ENCODE peak calls at places on chromosomes 2 and 18, in ten cellular contexts. W is A673, T is neural progenitor cell, P is tibial artery, S is bronchial epithelial cell, E is fibroblast of villous mesenchyme, N is PC-9, U is GM12865, F is fibroblast of the aortic adventitia, J is lower lobe of right lung. L is an unnamed sample.

GRCh38 chr2:9196637-9197036 is 10.0 kb upstream of the ASAP2 start:
- DNase-seq in W (no peak), T (no peak), P (no peak), S (no peak), E (no peak), N (no peak), U (no peak), F (no peak), J (no peak), L (no peak)

GRCh38 chr2:172095146-172095904 is 7.4 kb downstream of the DLX2 start:
- DNase-seq in W (peak), T (peak), P (no peak), S (peak), E (peak), N (peak), U (peak), F (peak), J (peak), L (peak)

GRCh38 chr2:202056611-202057010 is 16.4 kb upstream of the KIAA2012 start:
- DNase-seq in W (peak), T (no peak), P (no peak), S (peak), E (peak), N (no peak), U (peak), F (peak), J (no peak), L (peak)

GRCh38 chr2:71664161-71664560 is 210.8 kb downstream of the DYSF start:
- DNase-seq in W (no peak), T (no peak), P (no peak), S (no peak), E (no peak), N (no peak), U (no peak), F (no peak), J (no peak), L (no peak)

GRCh38 chr2:71802556-71802955 is 345.1 kb downstream of the CYP26B1 start:
- DNase-seq in W (no peak), T (no peak), P (peak), S (no peak), E (no peak), N (no peak), U (no peak), F (no peak), J (no peak), L (no peak)

GRCh38 chr2:4101938-4102337 is 398.6 kb downstream of the DCDC2C start:
- DNase-seq in W (no peak), T (no peak), P (no peak), S (no peak), E (no peak), N (no peak), U (no peak), F (no peak), J (no peak), L (no peak)

GRCh38 chr2:230906471-230907230 is 18.4 kb downstream of the GPR55 start:
- DNase-seq in W (no peak), T (no peak), P (peak), S (no peak), E (no peak), N (no peak), U (no peak), F (no peak), J (no peak), L (no peak)

GRCh38 chr2:160371251-160372009 is 122.2 kb downstream of the RBMS1 start:
- DNase-seq in W (peak), T (no peak), P (no peak), S (no peak), E (no peak), N (no peak), U (no peak), F (no peak), J (peak), L (no peak)

GRCh38 chr2:168030862-168031624 is 216.4 kb downstream of the STK39 start:
- DNase-seq in W (no peak), T (no peak), P (no peak), S (peak), E (peak), N (no peak), U (peak), F (peak), J (no peak), L (peak)

GRCh38 chr2:177551989-177552413 is 159.4 kb downstream of the AGPS start:
- DNase-seq in W (no peak), T (no peak), P (peak), S (no peak), E (no peak), N (no peak), U (no peak), F (peak), J (peak), L (no peak)

GRCh38 chr2:172864182-172864581 is 128.5 kb downstream of the RAPGEF4 start:
- DNase-seq in W (peak), T (peak), P (peak), S (peak), E (peak), N (peak), U (peak), F (peak), J (peak), L (peak)

GRCh38 chr18:13279181-13280065 is 60.9 kb downstream of the LDLRAD4 start:
- DNase-seq in W (no peak), T (no peak), P (no peak), S (no peak), E (no peak), N (no peak), U (peak), F (no peak), J (no peak), L (no peak)

GRCh38 chr18:66668706-66669105 is 64.8 kb upstream of the CDH19 start:
- DNase-seq in W (no peak), T (no peak), P (no peak), S (no peak), E (no peak), N (no peak), U (no peak), F (no peak), J (no peak), L (no peak)

GRCh38 chr2:201261471-201261870 is 1.1 kb downstream of the CASP8 start:
- DNase-seq in W (no peak), T (no peak), P (no peak), S (no peak), E (no peak), N (no peak), U (peak), F (no peak), J (no peak), L (no peak)

GRCh38 chr18:75208055-75208835 is 694 bp downstream of the PTGR3 start:
- DNase-seq in W (peak), T (peak), P (peak), S (peak), E (peak), N (peak), U (peak), F (peak), J (peak), L (peak)

GRCh38 chr18:30927042-30927441 is 115.5 kb downstream of the DSC3 start:
- DNase-seq in W (no peak), T (no peak), P (no peak), S (no peak), E (no peak), N (no peak), U (no peak), F (no peak), J (no peak), L (no peak)

GRCh38 chr18:44996261-44996660 is 315.6 kb downstream of the SETBP1 start:
- DNase-seq in W (no peak), T (no peak), P (no peak), S (no peak), E (no peak), N (no peak), U (peak), F (no peak), J (no peak), L (no peak)

GRCh38 chr18:45386256-45386655 is 229.0 kb upstream of the SLC14A2 start:
- DNase-seq in W (peak), T (peak), P (no peak), S (peak), E (peak), N (no peak), U (peak), F (peak), J (no peak), L (peak)

GRCh38 chr2:121398853-121399252 is 113.9 kb upstream of the TFCP2L1 start:
- DNase-seq in W (no peak), T (no peak), P (no peak), S (no peak), E (peak), N (no peak), U (no peak), F (peak), J (no peak), L (no peak)

GRCh38 chr2:189142893-189143759 is 36.4 kb downstream of the COL5A2 start:
- DNase-seq in W (peak), T (peak), P (no peak), S (peak), E (peak), N (no peak), U (peak), F (peak), J (no peak), L (peak)

GRCh38 chr18:34726286-34727004 is 16.3 kb downstream of the DTNA start:
- DNase-seq in W (no peak), T (no peak), P (no peak), S (no peak), E (no peak), N (no peak), U (no peak), F (no peak), J (no peak), L (no peak)

GRCh38 chr2:236250909-236251579 is 13.2 kb downstream of the ASB18 start:
- DNase-seq in W (peak), T (no peak), P (no peak), S (no peak), E (no peak), N (no peak), U (no peak), F (no peak), J (no peak), L (no peak)

GRCh38 chr18:68800075-68800474 is 2.2 kb downstream of the CCDC102B start:
- DNase-seq in W (no peak), T (peak), P (no peak), S (no peak), E (peak), N (no peak), U (no peak), F (no peak), J (no peak), L (no peak)

GRCh38 chr2:143694335-143694734 is 565.1 kb downstream of the ARHGAP15 start:
- DNase-seq in W (no peak), T (no peak), P (no peak), S (no peak), E (peak), N (no peak), U (no peak), F (no peak), J (no peak), L (no peak)

GRCh38 chr2:216286616-216287231 is 85.6 kb downstream of the MARCHF4 start:
- DNase-seq in W (no peak), T (no peak), P (no peak), S (no peak), E (peak), N (no peak), U (no peak), F (peak), J (no peak), L (peak)

GRCh38 chr2:235106874-235107639 is 155.2 kb downstream of the SH3BP4 start:
- DNase-seq in W (peak), T (peak), P (peak), S (peak), E (peak), N (peak), U (peak), F (peak), J (no peak), L (peak)

GRCh38 chr2:86249176-86249842 is 50.1 kb downstream of the MRPL35 start:
- DNase-seq in W (no peak), T (no peak), P (no peak), S (peak), E (peak), N (no peak), U (peak), F (peak), J (no peak), L (peak)

GRCh38 chr2:225004531-225004930 is 37.7 kb downstream of the DOCK10 start:
- DNase-seq in W (no peak), T (no peak), P (no peak), S (peak), E (no peak), N (no peak), U (no peak), F (peak), J (no peak), L (peak)

GRCh38 chr18:54926593-54927297 is 32.5 kb downstream of the CCDC68 start:
- DNase-seq in W (no peak), T (no peak), P (no peak), S (peak), E (peak), N (no peak), U (no peak), F (peak), J (no peak), L (peak)

GRCh38 chr2:45889053-45889452 is 237.6 kb downstream of the PRKCE start:
- DNase-seq in W (peak), T (peak), P (no peak), S (no peak), E (peak), N (no peak), U (peak), F (no peak), J (peak), L (no peak)
- TF ChIP-seq CTCF in W (no peak), T (peak), P (no peak), S (peak), E (peak), N (no peak), U (peak), F (peak), J (peak), L (peak)

DNA sequence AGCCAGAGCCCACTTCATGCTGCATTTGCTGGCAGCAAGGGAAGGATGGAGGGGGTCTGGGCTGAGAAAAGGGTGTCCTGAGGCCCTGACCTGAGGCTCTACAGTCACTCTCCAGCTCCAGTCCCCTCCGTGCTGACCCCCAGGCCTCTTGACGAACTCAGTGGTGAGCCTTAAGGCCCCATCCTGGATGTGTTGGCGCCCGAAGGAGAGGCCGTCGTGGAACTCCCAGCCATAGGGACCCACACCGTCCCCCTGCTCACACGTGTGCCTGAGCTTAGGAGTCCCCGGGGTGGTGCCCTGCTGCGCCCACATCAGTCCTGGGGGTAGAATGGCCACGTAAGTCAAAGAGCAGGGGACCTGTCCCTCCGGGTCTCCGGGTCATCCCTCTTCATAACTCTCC is 776 bp downstream of the MOGS start:
- DNase-seq in W (no peak), T (peak), P (no peak), S (no peak), E (peak), N (no peak), U (no peak), F (no peak), J (no peak), L (no peak)
- H3K4me3 ChIP-seq in W (peak), T (peak), P (peak), S (peak), E (peak), N (peak), U (peak), F (peak), J (peak), L (peak)

DNA sequence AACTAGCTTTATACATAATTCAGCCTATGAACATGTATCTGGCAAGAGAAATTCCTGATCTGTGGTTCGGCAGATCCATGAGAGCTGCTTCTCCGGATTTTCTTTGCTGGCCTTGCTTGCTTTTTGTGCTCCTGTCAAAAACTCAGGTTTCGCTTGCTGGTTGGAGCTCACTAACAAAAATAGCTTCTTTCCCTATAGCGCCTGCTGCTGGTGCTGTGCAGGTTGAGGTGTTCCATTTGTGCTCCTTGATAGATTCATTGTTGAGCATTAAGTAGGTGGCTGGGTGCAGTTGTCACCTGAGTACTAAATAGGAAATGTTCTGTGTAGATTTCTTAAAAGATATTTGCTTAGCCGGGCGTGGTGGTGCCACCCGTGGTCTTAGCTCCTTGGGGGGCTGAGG is 148.1 kb downstream of the PRPF40A start:
- DNase-seq in W (no peak), T (no peak), P (no peak), S (no peak), E (no peak), N (no peak), U (no peak), F (no peak), J (no peak), L (no peak)
- TF ChIP-seq CTCF in W (no peak), T (peak), P (no peak), S (no peak), E (no peak), N (no peak), U (no peak), F (no peak), J (no peak), L (no peak)

GRCh38 chr2:169362346-169363026 is at the start of gene LRP2:
- DNase-seq in W (no peak), T (peak), P (no peak), S (no peak), E (no peak), N (no peak), U (peak), F (no peak), J (peak), L (no peak)

GRCh38 chr2:169361706-169362345 is 508 bp downstream of the LRP2 start:
- DNase-seq in W (no peak), T (peak), P (no peak), S (no peak), E (no peak), N (no peak), U (peak), F (peak), J (peak), L (no peak)

GRCh38 chr2:169365093-169365483 is 2.8 kb upstream of the LRP2 start:
- DNase-seq in W (no peak), T (no peak), P (no peak), S (no peak), E (no peak), N (no peak), U (peak), F (peak), J (no peak), L (no peak)

GRCh38 chr2:169363027-169363569 is 764 bp upstream of the LRP2 start:
- DNase-seq in W (no peak), T (peak), P (no peak), S (peak), E (no peak), N (no peak), U (no peak), F (peak), J (no peak), L (no peak)

DNA sequence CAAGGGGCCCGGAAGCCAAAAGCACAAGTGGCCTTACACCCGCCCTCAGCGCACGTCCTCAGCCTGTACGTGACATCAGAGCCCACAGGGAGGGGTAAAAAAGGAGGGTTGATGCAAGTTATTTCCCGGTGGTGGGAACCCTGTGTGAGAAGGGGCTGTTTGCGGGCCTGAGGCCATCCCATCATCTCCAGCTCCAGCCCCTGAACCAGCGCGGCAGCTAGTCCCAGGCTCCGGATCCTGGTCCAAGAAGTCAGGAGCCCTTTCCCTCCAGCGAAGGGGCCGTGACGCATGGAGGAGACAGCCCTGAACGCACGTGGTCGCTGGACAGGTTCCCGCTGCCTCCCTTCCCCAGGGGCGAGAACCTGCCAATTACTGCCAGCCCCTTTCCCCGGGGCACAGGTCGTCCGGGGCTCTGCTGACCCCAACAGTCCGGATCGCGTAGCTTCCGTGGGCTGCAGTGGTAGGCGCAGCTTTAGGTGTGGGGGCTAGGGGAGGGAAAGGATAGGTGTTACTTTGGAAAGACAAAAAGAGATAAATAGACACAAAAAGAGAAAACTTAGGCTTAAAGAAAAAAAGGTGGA is 1.3 kb upstream of the LRP2 start:
- DNase-seq in W (no peak), T (peak), P (peak), S (peak), E (no peak), N (no peak), U (peak), F (peak), J (peak), L (peak)
- H3K4me3 ChIP-seq in W (peak), T (peak), P (peak), S (peak), E (no peak), N (peak), U (peak), F (peak), J (peak), L (peak)

GRCh38 chr2:29193681-29194080 is 78.5 kb downstream of the CLIP4 start:
- DNase-seq in W (no peak), T (no peak), P (no peak), S (no peak), E (no peak), N (no peak), U (no peak), F (no peak), J (no peak), L (no peak)
- TF ChIP-seq CTCF in W (no peak), T (no peak), P (no peak), S (no peak), E (no peak), N (no peak), U (no peak), F (no peak), J (no peak), L (no peak)

DNA sequence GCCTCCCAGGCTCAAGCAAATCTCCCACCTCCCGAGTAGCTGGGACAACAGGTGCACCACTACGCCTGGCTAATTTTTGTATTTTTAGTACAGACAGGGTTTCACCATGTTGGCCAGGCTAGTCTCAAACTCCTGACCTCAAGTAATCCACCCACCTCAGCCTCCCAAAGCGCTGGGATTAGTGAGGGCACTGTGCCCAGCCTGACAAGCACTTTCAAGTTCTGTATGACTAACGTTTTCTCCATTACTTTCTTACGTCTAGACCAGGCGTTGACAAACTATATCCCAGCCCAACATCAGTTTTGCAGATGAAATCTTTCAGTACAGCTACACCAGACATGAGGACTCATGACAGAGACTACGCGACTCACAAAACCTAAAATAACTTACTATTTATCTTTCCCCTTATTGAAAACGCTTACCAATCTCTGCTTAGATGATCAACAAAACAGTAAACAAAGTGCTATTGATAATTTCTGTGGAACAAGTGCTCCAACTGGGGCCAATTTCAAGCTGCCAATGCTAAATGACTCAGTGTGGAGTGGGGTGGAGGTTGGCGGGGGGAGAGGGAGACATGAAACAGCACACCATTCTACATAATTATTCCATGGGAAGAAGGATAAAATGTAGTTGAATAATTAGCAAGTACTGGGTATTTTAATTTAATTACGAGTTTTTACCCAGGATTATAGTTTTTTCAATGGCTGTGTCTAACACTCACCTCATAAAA is 59.1 kb downstream of the SAP130 start:
- DNase-seq in W (no peak), T (no peak), P (no peak), S (peak), E (peak), N (no peak), U (no peak), F (no peak), J (no peak), L (peak)
- H3K4me3 ChIP-seq in W (no peak), T (no peak), P (no peak), S (no peak), E (no peak), N (no peak), U (no peak), F (no peak), J (no peak), L (no peak)

GRCh38 chr2:63841254-63842022 is at the start of gene UGP2:
- DNase-seq in W (peak), T (peak), P (peak), S (peak), E (peak), N (peak), U (peak), F (peak), J (peak), L (peak)
- TF ChIP-seq CTCF in W (peak), T (peak), P (no peak), S (peak), E (peak), N (peak), U (no peak), F (peak), J (peak), L (peak)

GRCh38 chr18:72089432-72089831 is 454.7 kb downstream of the CBLN2 start:
- DNase-seq in W (no peak), T (no peak), P (no peak), S (no peak), E (no peak), N (no peak), U (no peak), F (no peak), J (no peak), L (no peak)
- H3K4me3 ChIP-seq in W (no peak), T (no peak), P (no peak), S (no peak), E (no peak), N (no peak), U (no peak), F (no peak), J (no peak), L (no peak)